ENCODE peak calls at places on chromosome 6, in nine cellular contexts. P is cardiac muscle cell, K is hepatocyte, I is Peyer's patch, V is heart left ventricle, Z is tibial artery, N is mesendoderm, H is esophagus muscularis mucosa, D is ovary. T is an unnamed sample.
A peak's percentile ranks its signal among the peaks of the same experiment; 100 is the strongest.

GRCh38 chr6:113385020-113385431 is 472.1 kb upstream of the MARCKS start:
- DNase-seq in H (no peak), D (no peak), I (no peak), Z (no peak), P (no peak), N (no peak), K (no peak), V (no peak), T (no peak)

GRCh38 chr6:98945311-98946005 is 2.3 kb downstream of the FBXL4 start:
- DNase-seq in N (no peak), H (no peak), D (no peak), Z (no peak), V (no peak), P (no peak), K (no peak), I (no peak), T (no peak)

GRCh38 chr6:124010574-124010973 is 206.9 kb downstream of the NKAIN2 start:
- DNase-seq in V (no peak), I (no peak), Z (no peak), H (no peak), P (no peak), N (no peak), K (no peak), D (no peak), T (no peak)

GRCh38 chr6:84618836-84619235 is 145.6 kb downstream of the TBX18 start:
- DNase-seq in V (no peak), I (no peak), P (peak; percentile 78), D (no peak), Z (no peak), H (no peak), N (peak; percentile 90), K (no peak), T (no peak)

GRCh38 chr6:22884441-22884840 is 315.1 kb downstream of the HDGFL1 start:
- DNase-seq in N (peak; percentile 45), D (no peak), K (no peak), Z (no peak), P (no peak), H (no peak), V (no peak), I (no peak), T (no peak)

GRCh38 chr6:32432050-32432450 is 7.6 kb upstream of the HLA-DRA start:
- DNase-seq in P (peak; percentile 20), Z (no peak), D (no peak), H (no peak), N (peak; percentile 25), I (no peak), K (peak; percentile 55), V (no peak), T (no peak)

GRCh38 chr6:53718597-53719460 is 53.3 kb upstream of the KLHL31 start:
- DNase-seq in D (no peak), V (peak; percentile 34), N (peak; percentile 72), P (peak; percentile 84), I (no peak), Z (no peak), H (no peak), K (peak; percentile 89), T (no peak)

GRCh38 chr6:140101818-140102217 is 727.4 kb upstream of the CITED2 start:
- DNase-seq in Z (no peak), K (no peak), H (no peak), D (no peak), N (no peak), V (no peak), P (no peak), I (no peak), T (no peak)

GRCh38 chr6:2524090-2524489 is 226.6 kb downstream of the MYLK4 start:
- DNase-seq in K (no peak), V (no peak), N (peak; percentile 34), I (no peak), Z (no peak), P (no peak), D (no peak), H (no peak), T (no peak)

GRCh38 chr6:113672691-113673149 is 184.4 kb upstream of the MARCKS start:
- DNase-seq in D (peak; percentile 63), H (no peak), V (peak; percentile 35), N (peak; percentile 36), Z (peak; percentile 77), I (no peak), K (no peak), P (no peak), T (peak; percentile 70)

GRCh38 chr6:160972111-160972510 is 19.5 kb upstream of the MAP3K4 start:
- DNase-seq in V (no peak), Z (no peak), I (no peak), D (no peak), P (no peak), H (no peak), K (no peak), N (no peak), T (no peak)

GRCh38 chr6:53301801-53302537 is 46.8 kb downstream of the ELOVL5 start:
- DNase-seq in I (no peak), D (no peak), H (no peak), K (no peak), P (no peak), Z (no peak), N (no peak), V (no peak), T (no peak)

GRCh38 chr6:32154514-32155161 is 697 bp downstream of the PPT2 start:
- DNase-seq in N (peak; percentile 90), K (peak; percentile 90), D (peak; percentile 82), P (peak; percentile 84), V (peak; percentile 67), H (no peak), I (peak; percentile 81), Z (peak; percentile 83), T (peak; percentile 89)

GRCh38 chr6:148720371-148720770 is 26.5 kb upstream of the UST start:
- DNase-seq in P (no peak), K (peak; percentile 10), I (no peak), V (no peak), H (no peak), N (no peak), Z (no peak), D (no peak), T (no peak)

GRCh38 chr6:108619431-108620197 is 58.9 kb downstream of the FOXO3 start:
- DNase-seq in P (no peak), Z (no peak), K (no peak), V (no peak), N (no peak), I (no peak), D (no peak), H (no peak), T (no peak)

GRCh38 chr6:108622601-108623335 is 62.1 kb downstream of the FOXO3 start:
- DNase-seq in H (no peak), Z (peak; percentile 82), N (no peak), I (no peak), D (no peak), V (peak; percentile 49), K (peak; percentile 63), P (no peak), T (peak; percentile 80)

GRCh38 chr6:108618623-108619152 is 58.0 kb downstream of the FOXO3 start:
- DNase-seq in N (no peak), P (no peak), Z (no peak), K (no peak), I (no peak), D (no peak), V (no peak), H (no peak), T (no peak)

GRCh38 chr6:108623995-108624394 is 63.3 kb downstream of the FOXO3 start:
- DNase-seq in D (no peak), N (no peak), I (no peak), P (no peak), K (no peak), V (no peak), Z (no peak), H (no peak), T (no peak)

DNA sequence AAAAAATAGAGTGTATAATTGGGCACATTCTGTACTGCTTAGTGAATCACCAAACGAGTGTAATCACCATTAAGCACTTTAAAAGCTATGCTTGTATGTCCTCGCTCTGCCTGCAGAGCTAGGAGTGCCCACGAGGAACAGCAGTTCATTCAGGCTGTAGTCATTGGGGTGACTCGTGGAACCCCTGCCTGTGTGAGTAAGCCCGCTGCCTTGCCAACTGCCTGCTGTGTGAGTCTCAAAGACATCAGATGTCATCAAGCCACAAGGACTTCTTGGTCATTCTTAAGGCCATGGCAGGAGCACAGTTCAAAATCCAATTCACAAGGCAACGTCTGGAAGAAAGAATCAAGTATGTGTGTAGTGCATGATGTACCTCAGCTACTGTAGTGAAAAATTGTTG is 60.4 kb downstream of the FOXO3 start:
- DNase-seq in Z (peak; percentile 76), P (no peak), D (no peak), I (no peak), N (peak; percentile 73), K (no peak), V (peak; percentile 68), H (no peak), T (peak; percentile 72)
- H3K4me3 ChIP-seq in Z (no peak overlapping the region), P (no peak overlapping the region), D (no peak overlapping the region), I (no peak overlapping the region), N (no peak overlapping the region), K (no peak overlapping the region), V (no peak overlapping the region), H (no peak overlapping the region), T (no peak overlapping the region)

GRCh38 chr6:128742900-128743299 is 140.0 kb upstream of the LAMA2 start:
- DNase-seq in V (no peak), D (no peak), H (no peak), I (no peak), P (no peak), Z (no peak), K (no peak), N (peak; percentile 15), T (no peak)

GRCh38 chr6:128736780-128737179 is 146.2 kb upstream of the LAMA2 start:
- DNase-seq in H (no peak), Z (no peak), K (no peak), P (no peak), V (no peak), D (no peak), N (no peak), I (no peak), T (no peak)

GRCh38 chr6:128738112-128738511 is 144.8 kb upstream of the LAMA2 start:
- DNase-seq in I (no peak), D (no peak), H (no peak), N (no peak), V (no peak), Z (no peak), P (no peak), K (peak; percentile 49), T (no peak)

GRCh38 chr6:128740951-128741350 is 142.0 kb upstream of the LAMA2 start:
- DNase-seq in H (no peak), V (no peak), I (no peak), N (no peak), D (no peak), Z (no peak), K (no peak), P (no peak), T (no peak)

GRCh38 chr6:128739112-128739511 is 143.8 kb upstream of the LAMA2 start:
- DNase-seq in I (no peak), D (no peak), H (no peak), V (no peak), P (no peak), N (peak; percentile 8), Z (no peak), K (no peak), T (no peak)
- H3K27ac ChIP-seq in I (no peak overlapping the region), D (no peak overlapping the region), H (no peak overlapping the region), V (no peak overlapping the region), P (no peak overlapping the region), N (no peak overlapping the region), Z (no peak overlapping the region), K (no peak overlapping the region), T (no peak overlapping the region)

GRCh38 chr6:41716516-41717446 is 18.6 kb downstream of the TFEB start:
- DNase-seq in N (no peak), H (no peak), V (peak; percentile 64), D (no peak), P (peak; percentile 84), I (no peak), K (no peak), Z (no peak), T (no peak)
- H3K4me3 ChIP-seq in N (no peak overlapping the region), H (no peak overlapping the region), V (no peak overlapping the region), D (no peak overlapping the region), P (no peak overlapping the region), I (no peak overlapping the region), K (no peak overlapping the region), Z (no peak overlapping the region), T (no peak overlapping the region)

GRCh38 chr6:39377530-39377929 is 55.0 kb upstream of the KCNK16 start:
- DNase-seq in P (peak; percentile 86), I (no peak), V (peak; percentile 69), H (no peak), K (peak; percentile 88), N (peak; percentile 90), D (peak; percentile 64), Z (peak; percentile 77), T (peak; percentile 85)
- H3K27ac ChIP-seq in P (no peak overlapping the region), I (no peak overlapping the region), V (no peak overlapping the region), H (peak overlapping the region; percentile 51), K (no peak overlapping the region), N (no peak overlapping the region), D (no peak overlapping the region), Z (no peak overlapping the region), T (no peak overlapping the region)

T was measured in sigmoid colon.